ENCODE peak calls at places on chromosomes 11 and 22, in nine cellular contexts. J, K, A, Z, W, N, D, H and R are unnamed samples.

GRCh38 chr11:69700278-69701140 is 3.3 kb downstream of the FGF19 start:
- DNase-seq in J (peak), K (peak), A (no peak), Z (no peak), W (peak), N (peak), D (peak), H (peak), R (peak)

GRCh38 chr11:14446701-14447169 is 52.9 kb downstream of the COPB1 start:
- DNase-seq in J (no peak), K (peak), A (no peak), Z (peak), W (no peak), N (peak), D (peak), H (peak), R (peak)

GRCh38 chr11:130999992-131000770 is 83.9 kb upstream of the SNX19 start:
- DNase-seq in J (no peak), K (peak), A (no peak), Z (peak), W (no peak), N (peak), D (peak), H (peak), R (peak)

GRCh38 chr11:22479133-22479690 is 141.0 kb downstream of the SLC17A6 start:
- DNase-seq in J (no peak), K (no peak), A (no peak), Z (no peak), W (no peak), N (peak), D (peak), H (peak), R (no peak)

GRCh38 chr11:131441398-131441797 is 71.0 kb downstream of the NTM start:
- DNase-seq in J (no peak), K (no peak), A (no peak), Z (no peak), W (no peak), N (no peak), D (no peak), H (no peak), R (no peak)

GRCh38 chr11:45259607-45260006 is 26.5 kb downstream of the SYT13 start:
- DNase-seq in J (no peak), K (peak), A (no peak), Z (no peak), W (no peak), N (peak), D (peak), H (peak), R (peak)

GRCh38 chr11:73239111-73239521 is 21.0 kb downstream of the P2RY2 start:
- DNase-seq in J (peak), K (no peak), A (no peak), Z (no peak), W (peak), N (no peak), D (no peak), H (no peak), R (no peak)

GRCh38 chr11:6736495-6737121 is 35.2 kb downstream of the OR2AG2 start:
- DNase-seq in J (no peak), K (peak), A (no peak), Z (no peak), W (no peak), N (peak), D (peak), H (peak), R (no peak)

GRCh38 chr11:126748097-126748756 is 252.3 kb downstream of the KIRREL3 start:
- DNase-seq in J (peak), K (no peak), A (no peak), Z (no peak), W (no peak), N (no peak), D (no peak), H (peak), R (no peak)

GRCh38 chr11:66294626-66295620 is 3.2 kb downstream of the TMEM151A start:
- DNase-seq in J (no peak), K (no peak), A (no peak), Z (no peak), W (no peak), N (no peak), D (no peak), H (no peak), R (no peak)

GRCh38 chr22:44025171-44026065 is 1.3 kb downstream of the PARVB start:
- DNase-seq in J (peak), K (no peak), A (no peak), Z (no peak), W (peak), N (no peak), D (no peak), H (no peak), R (no peak)

GRCh38 chr11:126607374-126607773 is 251.9 kb downstream of the ST3GAL4 start:
- DNase-seq in J (no peak), K (peak), A (no peak), Z (no peak), W (no peak), N (peak), D (peak), H (peak), R (peak)

GRCh38 chr11:105673089-105673488 is 63.2 kb downstream of the GRIA4 start:
- DNase-seq in J (no peak), K (peak), A (no peak), Z (no peak), W (no peak), N (peak), D (peak), H (peak), R (peak)

GRCh38 chr11:15748673-15749190 is 607.6 kb downstream of the SOX6 start:
- DNase-seq in J (no peak), K (no peak), A (no peak), Z (no peak), W (no peak), N (no peak), D (no peak), H (no peak), R (no peak)

GRCh38 chr11:116792869-116793475 is 1.3 kb upstream of the APOA5 start:
- DNase-seq in J (no peak), K (peak), A (no peak), Z (peak), W (no peak), N (peak), D (peak), H (peak), R (peak)

GRCh38 chr11:111606986-111607385 is 4.7 kb downstream of the SIK2 start:
- DNase-seq in J (no peak), K (peak), A (no peak), Z (no peak), W (no peak), N (no peak), D (no peak), H (peak), R (no peak)

GRCh38 chr22:42820075-42820763 is 36.9 kb downstream of the ARFGAP3 start:
- DNase-seq in J (no peak), K (peak), A (peak), Z (peak), W (no peak), N (peak), D (peak), H (peak), R (peak)

GRCh38 chr22:33467067-33467466 is 408.9 kb upstream of the SYN3 start:
- DNase-seq in J (no peak), K (peak), A (no peak), Z (no peak), W (no peak), N (no peak), D (no peak), H (no peak), R (no peak)

GRCh38 chr11:65133724-65134123 is 595 bp downstream of the SYVN1 start:
- DNase-seq in J (no peak), K (peak), A (no peak), Z (no peak), W (no peak), N (peak), D (no peak), H (no peak), R (no peak)

GRCh38 chr11:40513281-40513680 is 946.2 kb downstream of the LRRC4C start:
- DNase-seq in J (no peak), K (no peak), A (no peak), Z (no peak), W (no peak), N (no peak), D (no peak), H (no peak), R (no peak)

GRCh38 chr11:134537941-134538340 is 125.9 kb upstream of the B3GAT1 start:
- DNase-seq in J (no peak), K (no peak), A (no peak), Z (no peak), W (peak), N (no peak), D (no peak), H (no peak), R (no peak)

GRCh38 chr11:36015806-36016205 is 71.9 kb downstream of the LDLRAD3 start:
- DNase-seq in J (no peak), K (peak), A (no peak), Z (no peak), W (no peak), N (peak), D (no peak), H (no peak), R (no peak)

GRCh38 chr11:26332572-26332915 is 614 bp downstream of the ANO3 start:
- DNase-seq in J (no peak), K (peak), A (no peak), Z (no peak), W (no peak), N (peak), D (no peak), H (peak), R (peak)
- H3K4me3 ChIP-seq in J (no peak), K (peak), A (no peak), Z (no peak), W (no peak), N (no peak), D (no peak), H (peak), R (no peak)

DNA sequence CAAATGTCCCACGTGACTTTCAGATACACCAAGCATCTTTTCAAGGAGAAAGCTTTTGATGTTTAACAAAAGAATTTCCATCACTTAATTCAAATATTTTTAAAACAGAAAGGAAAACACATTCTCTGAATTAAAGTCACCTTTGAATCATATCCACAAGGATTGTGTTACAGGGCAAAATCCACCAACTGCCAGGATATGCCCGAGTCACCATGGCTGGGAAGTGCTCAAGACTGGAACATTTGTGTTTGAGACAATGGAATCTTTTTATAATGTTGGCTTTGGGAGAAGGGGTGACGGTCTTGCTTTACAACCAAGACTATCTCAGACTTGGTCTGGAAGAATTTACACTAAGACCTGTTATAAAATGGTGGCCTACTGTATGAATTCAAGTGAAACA is 40.8 kb downstream of the BID start:
- DNase-seq in J (no peak), K (peak), A (no peak), Z (no peak), W (no peak), N (peak), D (peak), H (peak), R (peak)
- H3K4me3 ChIP-seq in J (no peak), K (no peak), A (no peak), Z (no peak), W (no peak), N (no peak), D (no peak), H (no peak), R (no peak)

GRCh38 chr11:350723-351255 is 18.5 kb upstream of the B4GALNT4 start:
- DNase-seq in J (peak), K (peak), A (no peak), Z (no peak), W (peak), N (no peak), D (no peak), H (no peak), R (no peak)
- H3K4me3 ChIP-seq in J (no peak), K (no peak), A (no peak), Z (no peak), W (no peak), N (no peak), D (no peak), H (no peak), R (no peak)

GRCh38 chr11:9566561-9567063 is 6.9 kb upstream of the WEE1 start:
- DNase-seq in J (no peak), K (peak), A (no peak), Z (no peak), W (no peak), N (peak), D (peak), H (peak), R (peak)

GRCh38 chr11:9569588-9570164 is 3.8 kb upstream of the WEE1 start:
- DNase-seq in J (no peak), K (no peak), A (no peak), Z (no peak), W (no peak), N (no peak), D (no peak), H (no peak), R (no peak)

GRCh38 chr11:9568854-9569587 is 4.4 kb upstream of the WEE1 start:
- DNase-seq in J (no peak), K (peak), A (no peak), Z (peak), W (no peak), N (peak), D (peak), H (peak), R (peak)

GRCh38 chr11:9567401-9567800 is 6.1 kb upstream of the WEE1 start:
- DNase-seq in J (no peak), K (peak), A (no peak), Z (no peak), W (no peak), N (no peak), D (no peak), H (no peak), R (no peak)

GRCh38 chr11:9568161-9568853 is 5.2 kb upstream of the WEE1 start:
- DNase-seq in J (no peak), K (peak), A (no peak), Z (no peak), W (no peak), N (peak), D (no peak), H (no peak), R (peak)
- H3K4me3 ChIP-seq in J (no peak), K (no peak), A (no peak), Z (no peak), W (no peak), N (no peak), D (no peak), H (no peak), R (no peak)

DNA sequence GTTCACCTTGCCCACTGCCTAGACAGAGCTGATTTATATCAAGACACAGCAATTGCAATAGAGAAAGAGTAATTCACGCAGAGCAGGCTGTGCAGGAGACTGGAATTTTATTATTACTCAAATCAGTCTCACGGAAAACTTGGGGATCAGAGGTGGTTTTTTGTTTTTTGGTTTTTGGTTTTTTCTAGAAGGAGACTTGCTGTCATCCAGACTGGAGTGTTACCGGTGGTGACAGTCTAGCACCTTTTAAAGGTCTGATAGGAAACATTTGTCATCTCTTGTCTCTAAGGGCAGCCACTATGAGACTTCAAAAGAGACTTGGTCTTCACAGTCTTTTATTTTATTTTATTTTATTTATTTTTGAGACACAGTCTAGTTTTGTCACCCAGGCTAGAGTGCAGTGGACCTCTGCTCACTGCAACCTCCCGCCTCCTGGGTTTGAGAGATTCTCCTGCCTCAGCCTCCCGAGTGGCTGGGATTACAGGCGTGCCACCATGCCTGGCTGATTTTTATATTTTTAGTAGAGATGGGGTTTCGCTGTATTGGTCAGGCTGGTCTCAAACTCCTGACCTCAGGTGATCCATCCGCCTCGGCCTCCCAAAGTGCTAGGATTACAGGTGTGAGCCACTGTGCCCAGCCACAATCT is 19.1 kb downstream of the APOBEC3H start:
- DNase-seq in J (no peak), K (no peak), A (no peak), Z (no peak), W (peak), N (no peak), D (no peak), H (no peak), R (no peak)
- H3K4me3 ChIP-seq in J (no peak), K (no peak), A (no peak), Z (no peak), W (no peak), N (no peak), D (no peak), H (no peak), R (no peak)

DNA sequence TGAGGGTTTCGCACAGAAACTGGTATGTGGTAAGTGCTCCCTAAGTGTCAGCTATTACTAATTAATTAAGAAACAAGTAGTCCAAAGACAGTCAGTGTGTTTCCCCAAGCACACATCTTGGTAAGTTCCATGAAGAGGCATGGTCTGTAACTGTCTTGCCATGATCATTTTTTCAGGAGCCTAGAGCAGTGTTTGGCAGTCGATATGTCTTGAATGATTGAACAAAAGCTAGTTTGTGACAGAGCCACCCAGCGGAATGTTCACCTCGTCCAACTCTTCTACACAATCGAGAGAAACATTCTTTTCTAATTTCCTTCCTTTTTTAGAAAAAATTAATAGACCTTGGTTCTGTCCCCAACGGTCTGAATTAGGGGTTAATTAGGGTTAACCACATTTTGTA is 57.5 kb upstream of the FTH1 start:
- DNase-seq in J (no peak), K (no peak), A (no peak), Z (no peak), W (no peak), N (no peak), D (peak), H (no peak), R (no peak)
- H3K4me3 ChIP-seq in J (no peak), K (no peak), A (no peak), Z (no peak), W (no peak), N (no peak), D (no peak), H (no peak), R (no peak)

GRCh38 chr11:18633256-18634139 is 644 bp downstream of the SPTY2D1 start:
- DNase-seq in J (no peak), K (peak), A (no peak), Z (no peak), W (no peak), N (peak), D (peak), H (peak), R (peak)

GRCh38 chr11:18632841-18633240 is 1.3 kb downstream of the SPTY2D1 start:
- DNase-seq in J (no peak), K (no peak), A (no peak), Z (no peak), W (no peak), N (no peak), D (no peak), H (no peak), R (no peak)

GRCh38 chr11:18634140-18635032 is at the start of gene SPTY2D1:
- DNase-seq in J (peak), K (peak), A (peak), Z (peak), W (peak), N (peak), D (peak), H (peak), R (peak)
- H3K4me3 ChIP-seq in J (peak), K (peak), A (peak), Z (peak), W (peak), N (peak), D (peak), H (peak), R (peak)

GRCh38 chr11:70851308-70851707 is 401.1 kb downstream of the SHANK2 start:
- DNase-seq in J (no peak), K (no peak), A (no peak), Z (no peak), W (no peak), N (no peak), D (no peak), H (no peak), R (no peak)

GRCh38 chr11:70851907-70852306 is 400.5 kb downstream of the SHANK2 start:
- DNase-seq in J (no peak), K (no peak), A (no peak), Z (no peak), W (no peak), N (no peak), D (no peak), H (no peak), R (no peak)

GRCh38 chr11:70854891-70855556 is 397.4 kb downstream of the SHANK2 start:
- DNase-seq in J (no peak), K (no peak), A (no peak), Z (no peak), W (no peak), N (no peak), D (no peak), H (no peak), R (no peak)

GRCh38 chr11:70853103-70853830 is 399.1 kb downstream of the SHANK2 start:
- DNase-seq in J (no peak), K (no peak), A (no peak), Z (no peak), W (no peak), N (no peak), D (no peak), H (no peak), R (no peak)

GRCh38 chr11:70854201-70854600 is 398.2 kb downstream of the SHANK2 start:
- DNase-seq in J (no peak), K (no peak), A (no peak), Z (no peak), W (no peak), N (no peak), D (no peak), H (no peak), R (no peak)
- H3K4me3 ChIP-seq in J (no peak), K (no peak), A (no peak), Z (no peak), W (no peak), N (no peak), D (no peak), H (no peak), R (no peak)

DNA sequence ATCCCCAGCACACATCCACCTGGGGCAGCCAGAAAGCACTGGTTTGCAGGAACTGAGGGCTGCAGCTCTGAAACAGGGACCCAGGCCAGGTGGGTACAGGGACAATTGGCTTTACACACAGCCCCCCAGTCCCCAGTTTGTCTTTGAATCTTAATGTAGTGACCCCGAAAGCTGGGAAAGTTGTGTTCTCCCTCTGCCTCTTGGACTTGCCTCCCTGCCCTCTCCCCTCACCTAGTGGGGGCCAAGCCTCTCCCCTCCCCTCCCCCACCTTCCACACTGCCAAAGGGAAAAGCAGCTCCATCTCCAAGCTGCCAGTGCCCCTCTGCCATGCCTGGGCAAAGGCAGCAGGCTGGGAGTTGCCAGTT is 2.6 kb upstream of the CLCF1 start:
- DNase-seq in J (no peak), K (no peak), A (no peak), Z (no peak), W (no peak), N (no peak), D (no peak), H (no peak), R (no peak)
- H3K4me3 ChIP-seq in J (no peak), K (no peak), A (no peak), Z (no peak), W (no peak), N (no peak), D (no peak), H (no peak), R (no peak)